ENCODE peak calls at places on chromosomes 11 and 22, in ten cellular contexts. T, W, A, P, V, C, R, O, H and F are unnamed samples.

GRCh38 chr22:23216331-23217170 is 36.2 kb downstream of the BCR start:
- DNase-seq in T (no peak), W (no peak), A (no peak), P (no peak), V (no peak), C (no peak), R (no peak), O (no peak), H (no peak), F (no peak)

GRCh38 chr11:36540998-36541397 is 26.8 kb upstream of the RAG1 start:
- DNase-seq in T (peak; percentile 66), W (no peak), A (peak; percentile 69), P (peak; percentile 54), V (peak; percentile 53), C (no peak), R (peak; percentile 45), O (peak; percentile 34), H (no peak), F (peak; percentile 25)

GRCh38 chr11:46961041-46961440 is 24.5 kb downstream of the CSTPP1 start:
- DNase-seq in T (no peak), W (no peak), A (no peak), P (no peak), V (no peak), C (no peak), R (no peak), O (no peak), H (no peak), F (no peak)

GRCh38 chr11:34026432-34026831 is 25.1 kb upstream of the CAPRIN1 start:
- DNase-seq in T (no peak), W (no peak), A (no peak), P (no peak), V (no peak), C (no peak), R (no peak), O (no peak), H (no peak), F (no peak)

GRCh38 chr22:27194096-27194748 is 536.8 kb downstream of the MIAT start:
- DNase-seq in T (no peak), W (peak; percentile 3), A (no peak), P (no peak), V (no peak), C (no peak), R (no peak), O (no peak), H (no peak), F (no peak)

GRCh38 chr11:2384723-2385041 is 7.6 kb downstream of the CD81 start:
- DNase-seq in T (no peak), W (no peak), A (no peak), P (no peak), V (no peak), C (no peak), R (no peak), O (no peak), H (no peak), F (no peak)

GRCh38 chr11:37509471-37509870 is 911.4 kb upstream of the RAG2 start:
- DNase-seq in T (no peak), W (no peak), A (no peak), P (no peak), V (no peak), C (no peak), R (no peak), O (no peak), H (no peak), F (no peak)

GRCh38 chr11:68206211-68206610 is 6.9 kb downstream of the KMT5B start:
- DNase-seq in T (peak; percentile 17), W (no peak), A (peak; percentile 79), P (peak; percentile 73), V (no peak), C (no peak), R (peak; percentile 69), O (no peak), H (no peak), F (peak; percentile 74)

GRCh38 chr22:39732625-39733024 is 160.9 kb downstream of the ENTHD1 start:
- DNase-seq in T (no peak), W (no peak), A (no peak), P (no peak), V (no peak), C (no peak), R (no peak), O (no peak), H (no peak), F (no peak)

GRCh38 chr22:23227380-23227779 is 47.1 kb downstream of the BCR start:
- DNase-seq in T (no peak), W (no peak), A (no peak), P (no peak), V (no peak), C (no peak), R (no peak), O (no peak), H (no peak), F (no peak)

DNA sequence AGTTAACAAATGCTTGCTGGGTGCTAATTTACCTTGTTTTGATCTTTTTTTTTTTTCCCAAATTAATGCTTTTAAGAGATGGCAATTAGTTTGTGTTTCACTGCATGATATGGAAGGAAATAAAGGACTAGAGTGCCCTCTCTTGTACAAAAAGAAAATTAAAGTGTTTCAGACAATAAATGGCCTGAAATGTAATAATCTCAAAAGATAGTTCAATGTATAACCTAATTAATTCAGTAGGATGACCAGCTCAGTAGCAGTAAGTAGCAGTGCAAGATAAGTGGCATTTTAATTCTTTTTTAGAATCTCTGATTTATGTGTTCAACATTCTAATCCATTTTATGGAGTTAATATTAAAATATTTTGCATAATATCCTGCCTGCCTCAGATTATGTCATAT is 39.9 kb upstream of the MYO18B start:
- DNase-seq in T (no peak), W (no peak), A (peak; percentile 55), P (no peak), V (no peak), C (no peak), R (peak; percentile 29), O (no peak), H (no peak), F (peak; percentile 55)
- TF ChIP-seq CTCF in T (no peak), W (peak; percentile 15), A (peak; percentile 36), P (peak; percentile 49), V (peak; percentile 27), C (peak; percentile 62), R (peak; percentile 62), O (no peak), H (no peak), F (peak; percentile 31)

GRCh38 chr22:36928826-36929535 is 15.6 kb downstream of the CSF2RB start:
- DNase-seq in T (no peak), W (no peak), A (no peak), P (no peak), V (no peak), C (no peak), R (no peak), O (no peak), H (no peak), F (no peak)
- TF ChIP-seq CTCF in T (no peak), W (no peak), A (no peak), P (no peak), V (no peak), C (no peak), R (no peak), O (no peak), H (no peak), F (no peak)

GRCh38 chr11:62600367-62601113 is 1.1 kb downstream of the MTA2 start:
- DNase-seq in T (no peak), W (no peak), A (no peak), P (no peak), V (no peak), C (no peak), R (no peak), O (no peak), H (no peak), F (no peak)

GRCh38 chr11:62601114-62601363 is 626 bp downstream of the MTA2 start:
- DNase-seq in T (no peak), W (no peak), A (peak; percentile 18), P (no peak), V (peak; percentile 54), C (no peak), R (no peak), O (no peak), H (no peak), F (no peak)

GRCh38 chr11:62603072-62603408 is 1.4 kb upstream of the MTA2 start:
- DNase-seq in T (no peak), W (no peak), A (no peak), P (no peak), V (peak; percentile 56), C (no peak), R (no peak), O (no peak), H (no peak), F (peak; percentile 13)

GRCh38 chr11:62602141-62603071 is 741 bp upstream of the MTA2 start:
- DNase-seq in T (peak; percentile 47), W (peak; percentile 87), A (peak; percentile 48), P (peak; percentile 37), V (peak; percentile 80), C (peak; percentile 26), R (peak; percentile 46), O (peak; percentile 66), H (peak; percentile 53), F (peak; percentile 57)

GRCh38 chr11:62601364-62602140 is at the start of gene MTA2:
- DNase-seq in T (peak; percentile 100), W (peak; percentile 99), A (peak; percentile 99), P (peak; percentile 98), V (peak; percentile 97), C (peak; percentile 100), R (peak; percentile 97), O (peak; percentile 98), H (peak; percentile 99), F (peak; percentile 97)
- TF ChIP-seq CTCF in T (no peak), W (no peak), A (no peak), P (no peak), V (no peak), C (no peak), R (no peak), O (no peak), H (no peak), F (no peak)

GRCh38 chr22:40757071-40757470 is 62.1 kb downstream of the SLC25A17 start:
- DNase-seq in T (no peak), W (no peak), A (peak; percentile 22), P (no peak), V (no peak), C (no peak), R (peak; percentile 69), O (no peak), H (no peak), F (peak; percentile 6)

GRCh38 chr22:40749006-40749405 is 69.7 kb downstream of the MCHR1 start:
- DNase-seq in T (no peak), W (no peak), A (no peak), P (no peak), V (no peak), C (no peak), R (no peak), O (no peak), H (peak; percentile 14), F (no peak)

GRCh38 chr22:40749829-40750228 is 69.3 kb downstream of the SLC25A17 start:
- DNase-seq in T (no peak), W (no peak), A (no peak), P (no peak), V (no peak), C (no peak), R (no peak), O (no peak), H (no peak), F (no peak)

GRCh38 chr22:40751250-40751649 is 67.9 kb downstream of the SLC25A17 start:
- DNase-seq in T (no peak), W (no peak), A (no peak), P (no peak), V (no peak), C (no peak), R (no peak), O (no peak), H (no peak), F (no peak)

DNA sequence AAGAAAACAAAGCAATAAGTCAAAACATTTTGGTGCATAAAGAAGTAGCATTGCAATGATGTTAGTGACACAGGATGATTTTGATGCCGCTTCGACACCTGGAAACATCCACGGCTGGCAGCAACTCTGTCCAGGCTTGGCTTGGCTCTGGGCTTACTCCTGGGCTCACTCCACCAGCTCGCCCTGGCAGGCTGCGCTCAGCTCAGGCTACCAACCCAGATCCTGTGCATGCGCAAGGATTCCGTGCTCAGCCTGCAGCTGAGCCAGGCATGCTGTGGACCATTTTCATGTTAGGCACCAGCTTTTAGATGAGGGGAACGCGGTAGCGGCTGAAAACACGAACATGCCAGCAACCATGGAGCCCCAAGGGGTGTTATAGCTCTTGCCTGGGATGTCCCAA is 66.0 kb downstream of the SLC25A17 start:
- DNase-seq in T (no peak), W (no peak), A (no peak), P (no peak), V (no peak), C (no peak), R (no peak), O (no peak), H (no peak), F (no peak)
- TF ChIP-seq CTCF in T (no peak), W (no peak), A (no peak), P (no peak), V (no peak), C (no peak), R (no peak), O (no peak), H (no peak), F (no peak)